ENCODE peak calls at places on chromosomes 2 and 18, in eight cellular contexts. C is Panc1, S is GM23338, Z is HepG2, Q is K562, I is upper lobe of left lung, V is HCT116, N is GM12878. F is an unnamed sample.

GRCh38 chr2:238706673-238707072 is 141.2 kb upstream of the TWIST2 start:
- ATAC-seq in C (no peak), S (no peak), Z (no peak), Q (no peak), I (no peak), V (no peak), N (no peak), F (no peak)

GRCh38 chr2:134261398-134262131 is 7.7 kb downstream of the MGAT5 start:
- ATAC-seq in C (no peak), S (peak; percentile 81), Z (peak; percentile 39), Q (no peak), I (peak; percentile 19), V (no peak), N (peak; percentile 78), F (no peak)

GRCh38 chr2:45212953-45213635 is 203.8 kb upstream of the SIX2 start:
- ATAC-seq in C (no peak), S (peak; percentile 57), Z (no peak), Q (no peak), I (no peak), V (no peak), N (no peak), F (no peak)

GRCh38 chr2:105402809-105403208 is 4.0 kb upstream of the FHL2 start:
- ATAC-seq in C (no peak), S (no peak), Z (no peak), Q (no peak), I (no peak), V (no peak), N (no peak), F (no peak)

GRCh38 chr2:40394597-40394996 is 57.3 kb downstream of the SLC8A1 start:
- ATAC-seq in C (no peak), S (no peak), Z (no peak), Q (no peak), I (peak; percentile 86), V (no peak), N (no peak), F (peak; percentile 49)

GRCh38 chr2:234979204-234980167 is 27.7 kb downstream of the SH3BP4 start:
- ATAC-seq in C (no peak), S (no peak), Z (no peak), Q (no peak), I (peak; percentile 20), V (no peak), N (no peak), F (no peak)

GRCh38 chr2:120262761-120263428 is 10.2 kb downstream of the RALB start:
- ATAC-seq in C (peak; percentile 60), S (no peak), Z (no peak), Q (peak; percentile 97), I (peak; percentile 57), V (no peak), N (no peak), F (no peak)

GRCh38 chr2:217611056-217611455 is 391.7 kb downstream of the TNS1 start:
- ATAC-seq in C (no peak), S (no peak), Z (no peak), Q (no peak), I (no peak), V (no peak), N (peak; percentile 11), F (no peak)

GRCh38 chr2:118718921-118719320 is 128.5 kb downstream of the EN1 start:
- ATAC-seq in C (no peak), S (no peak), Z (no peak), Q (no peak), I (no peak), V (no peak), N (no peak), F (no peak)

GRCh38 chr18:41464278-41464677 is 490.8 kb upstream of the PIK3C3 start:
- ATAC-seq in C (no peak), S (peak; percentile 53), Z (no peak), Q (no peak), I (no peak), V (no peak), N (no peak), F (no peak)

GRCh38 chr2:144460981-144461766 is 58.7 kb downstream of the ZEB2 start:
- ATAC-seq in C (no peak), S (peak; percentile 34), Z (no peak), Q (peak; percentile 72), I (peak; percentile 59), V (no peak), N (no peak), F (peak; percentile 37)

GRCh38 chr18:63820694-63821093 is 45.5 kb downstream of the SERPINB7 start:
- ATAC-seq in C (no peak), S (no peak), Z (no peak), Q (no peak), I (no peak), V (no peak), N (no peak), F (no peak)

GRCh38 chr2:191316246-191316645 is 71.0 kb downstream of the MYO1B start:
- ATAC-seq in C (no peak), S (no peak), Z (no peak), Q (no peak), I (no peak), V (no peak), N (no peak), F (no peak)

GRCh38 chr2:191320881-191321280 is 75.7 kb downstream of the MYO1B start:
- ATAC-seq in C (no peak), S (no peak), Z (no peak), Q (no peak), I (no peak), V (no peak), N (no peak), F (no peak)

GRCh38 chr2:191318037-191318728 is 73.0 kb downstream of the MYO1B start:
- ATAC-seq in C (no peak), S (peak; percentile 13), Z (peak; percentile 35), Q (no peak), I (peak; percentile 63), V (no peak), N (no peak), F (peak; percentile 58)

GRCh38 chr2:191319181-191319580 is 74.0 kb downstream of the MYO1B start:
- ATAC-seq in C (peak; percentile 63), S (peak; percentile 19), Z (peak; percentile 22), Q (no peak), I (peak; percentile 48), V (peak; percentile 26), N (no peak), F (no peak)

DNA sequence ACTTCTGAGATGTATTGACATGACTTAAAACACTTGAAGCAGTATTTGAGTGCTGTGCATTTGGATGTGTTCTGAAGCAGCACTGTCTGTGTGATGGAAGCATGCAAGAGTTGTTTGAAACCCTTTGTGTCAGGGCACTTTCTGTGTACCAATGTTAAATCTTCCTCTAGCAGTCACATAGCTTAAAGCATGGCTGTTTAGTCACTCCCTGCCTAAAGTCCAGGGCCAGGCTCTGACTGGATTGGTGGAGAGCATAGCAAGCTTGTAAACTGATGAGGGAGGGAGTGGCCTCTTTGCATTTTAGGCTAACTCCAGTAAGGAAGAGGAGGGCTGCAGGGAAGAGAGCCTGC is 73.5 kb downstream of the MYO1B start:
- ATAC-seq in C (peak; percentile 25), S (peak; percentile 92), Z (peak; percentile 100), Q (no peak), I (peak; percentile 35), V (peak; percentile 83), N (no peak), F (no peak)
- TF ChIP-seq POLR2AphosphoS5 in C (no peak), S (no peak), Z (peak; percentile 61), Q (no peak), I (no peak), V (no peak), N (no peak), F (no peak)

DNA sequence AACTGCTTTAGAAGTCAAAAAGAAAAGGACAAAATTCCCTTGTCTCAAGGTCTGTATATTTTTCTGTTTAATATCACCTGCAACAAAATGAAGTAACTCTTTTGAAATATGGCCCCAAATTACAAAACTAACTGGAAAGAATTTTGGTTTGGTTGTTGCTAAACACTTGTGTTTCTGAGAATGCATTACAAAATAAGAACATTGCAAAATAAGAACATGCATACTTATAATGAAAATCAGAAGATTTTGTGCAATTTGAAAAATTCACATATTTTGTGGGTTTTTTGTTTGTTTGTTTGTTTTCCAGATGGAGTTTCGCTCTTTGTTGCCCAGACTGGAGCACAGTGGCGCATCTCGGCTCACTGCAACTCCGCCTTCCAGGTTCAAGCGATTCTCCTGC is 21.8 kb downstream of the NDUFB3 start:
- ATAC-seq in C (no peak), S (no peak), Z (no peak), Q (no peak), I (no peak), V (no peak), N (no peak), F (no peak)
- TF ChIP-seq POLR2AphosphoS5 in C (no peak), S (no peak), Z (no peak), Q (no peak), I (peak; percentile 48), V (no peak), N (no peak), F (no peak)

DNA sequence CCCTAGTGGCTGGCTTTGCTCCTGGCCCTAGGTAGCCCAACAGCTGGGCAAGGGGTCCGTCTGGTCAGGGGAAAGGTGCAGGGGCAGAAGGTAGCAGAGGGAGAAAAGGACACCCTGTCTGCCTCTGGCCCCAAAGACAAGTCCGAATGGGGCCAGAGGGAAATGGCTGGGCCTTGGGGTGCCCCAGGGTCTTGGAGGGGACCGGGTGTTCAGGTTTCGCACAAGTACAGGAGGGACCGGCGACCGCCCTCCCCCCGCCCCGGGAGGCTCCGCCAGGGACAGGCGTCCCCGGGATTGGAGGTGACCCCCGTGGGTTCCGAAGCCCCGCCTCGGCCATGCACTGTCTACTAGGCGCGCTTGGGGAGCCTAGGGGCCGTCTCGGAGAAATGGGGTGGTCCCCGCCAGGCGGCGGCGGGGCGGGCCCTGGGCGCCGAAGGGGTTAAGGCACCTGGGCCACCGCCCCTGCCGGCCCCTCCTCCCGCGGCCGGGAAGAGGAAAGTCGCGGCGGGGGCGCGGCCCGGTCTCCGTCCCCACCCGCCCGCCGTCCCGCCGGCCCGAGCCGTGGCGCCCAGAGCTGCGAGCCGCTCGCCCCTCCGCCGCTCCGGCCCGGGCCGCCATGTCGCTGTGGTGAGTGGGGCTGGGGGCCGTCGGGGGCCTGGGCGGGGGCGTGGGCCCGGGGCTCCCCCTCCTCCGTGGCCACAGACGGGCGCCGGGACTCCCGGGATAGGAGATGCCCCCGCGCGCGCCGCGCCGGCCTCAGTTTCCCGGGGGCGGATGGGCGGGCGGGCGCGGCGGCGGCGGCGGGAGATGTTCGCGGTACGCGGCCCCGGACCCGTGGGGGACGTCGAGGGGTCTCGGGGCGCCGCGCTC is at the start of gene B3GNT7:
- ATAC-seq in C (peak; percentile 39), S (peak; percentile 52), Z (no peak), Q (no peak), I (peak; percentile 28), V (peak; percentile 46), N (peak; percentile 28), F (peak; percentile 8)
- TF ChIP-seq POLR2AphosphoS5 in C (no peak), S (no peak), Z (no peak), Q (no peak), I (no peak), V (no peak), N (no peak), F (no peak)

DNA sequence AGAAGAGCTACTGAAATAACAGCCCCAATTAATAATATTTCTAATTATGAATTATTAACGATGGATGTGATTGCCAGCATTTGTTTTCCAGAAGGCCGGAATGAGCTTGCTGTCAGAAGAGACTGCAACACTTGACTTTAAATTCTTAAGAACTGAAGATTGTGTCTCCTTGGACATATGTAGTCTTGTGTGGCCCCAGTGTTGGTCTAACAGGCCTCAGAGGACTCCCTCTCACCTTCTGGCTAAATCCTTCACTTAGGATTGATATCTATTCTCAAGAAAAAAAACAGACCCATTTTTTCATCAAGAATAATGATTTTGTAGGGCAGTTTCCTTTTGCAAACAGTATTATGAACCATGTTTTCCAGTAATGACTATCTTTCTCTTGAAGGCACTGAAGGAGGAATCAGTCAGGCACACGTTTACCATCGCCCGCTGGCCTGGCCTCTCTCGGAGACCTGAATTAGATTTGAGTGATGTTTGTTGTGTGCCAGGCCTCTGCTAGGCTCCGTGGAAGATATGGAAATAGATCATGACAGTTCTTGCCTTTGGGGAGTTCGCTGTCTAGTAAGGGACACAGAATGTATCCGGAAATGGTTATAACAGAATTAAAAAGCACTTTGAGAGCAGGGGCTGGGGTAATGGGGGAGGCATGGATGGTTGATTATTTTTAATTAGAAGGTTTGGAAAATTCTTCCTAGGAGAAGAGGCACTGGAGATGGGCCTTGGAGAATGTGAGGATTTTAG is 258.0 kb downstream of the MYCN start:
- ATAC-seq in C (no peak), S (no peak), Z (no peak), Q (no peak), I (no peak), V (no peak), N (no peak), F (no peak)
- TF ChIP-seq POLR2AphosphoS5 in C (no peak), S (no peak), Z (no peak), Q (no peak), I (no peak), V (no peak), N (no peak), F (no peak)

F was measured in gastroesophageal sphincter.